ENCODE peak calls at places on chromosome 15, in seven cellular contexts. J, S, X, C, T, V and I are unnamed samples.

GRCh38 chr15:39646425-39646824 is 65.5 kb downstream of the THBS1 start:
- DNase-seq in J (no peak), S (no peak), X (no peak), C (no peak), T (no peak), V (no peak), I (no peak)

GRCh38 chr15:83207622-83208356 is at the start of gene HDGFL3:
- DNase-seq in J (peak; percentile 75), S (no peak), X (peak; percentile 31), C (peak; percentile 69), T (peak; percentile 57), V (peak; percentile 64), I (no peak)

GRCh38 chr15:100934735-100935134 is 15.6 kb downstream of the LRRK1 start:
- DNase-seq in J (peak; percentile 28), S (no peak), X (no peak), C (no peak), T (no peak), V (no peak), I (no peak)

GRCh38 chr15:77021803-77022381 is 27.0 kb downstream of the PSTPIP1 start:
- DNase-seq in J (no peak), S (peak; percentile 64), X (peak; percentile 75), C (no peak), T (no peak), V (no peak), I (no peak)

GRCh38 chr15:50116477-50116876 is 2.6 kb downstream of the ATP8B4 start:
- DNase-seq in J (peak; percentile 92), S (no peak), X (no peak), C (no peak), T (peak; percentile 24), V (no peak), I (no peak)

GRCh38 chr15:89353991-89354390 is 19.4 kb upstream of the POLG start:
- DNase-seq in J (no peak), S (no peak), X (no peak), C (no peak), T (no peak), V (no peak), I (no peak)

GRCh38 chr15:73296621-73297353 is 72.0 kb downstream of the HCN4 start:
- DNase-seq in J (peak; percentile 28), S (no peak), X (no peak), C (no peak), T (no peak), V (no peak), I (no peak)

GRCh38 chr15:33448961-33449611 is 138.3 kb downstream of the RYR3 start:
- DNase-seq in J (no peak), S (no peak), X (no peak), C (no peak), T (peak; percentile 94), V (no peak), I (no peak)

GRCh38 chr15:64070106-64070505 is 23.5 kb downstream of the CIAO2A start:
- DNase-seq in J (no peak), S (no peak), X (no peak), C (no peak), T (no peak), V (no peak), I (no peak)

GRCh38 chr15:83092309-83092976 is 15.0 kb upstream of the TM6SF1 start:
- DNase-seq in J (no peak), S (no peak), X (no peak), C (no peak), T (peak; percentile 27), V (no peak), I (no peak)

GRCh38 chr15:50330921-50331320 is 24.1 kb downstream of the GABPB1 start:
- DNase-seq in J (peak; percentile 78), S (no peak), X (no peak), C (no peak), T (peak; percentile 61), V (no peak), I (no peak)

GRCh38 chr15:48861813-48862431 is 16.0 kb upstream of the EID1 start:
- DNase-seq in J (peak; percentile 82), S (peak; percentile 65), X (peak; percentile 72), C (no peak), T (peak; percentile 38), V (no peak), I (no peak)

GRCh38 chr15:81183403-81183760 is 13.3 kb upstream of the IL16 start:
- DNase-seq in J (no peak), S (no peak), X (no peak), C (no peak), T (no peak), V (no peak), I (no peak)

GRCh38 chr15:81184188-81184587 is 12.5 kb upstream of the IL16 start:
- DNase-seq in J (no peak), S (no peak), X (no peak), C (no peak), T (no peak), V (peak; percentile 47), I (no peak)

GRCh38 chr15:81181220-81181619 is 15.5 kb upstream of the IL16 start:
- DNase-seq in J (no peak), S (no peak), X (no peak), C (no peak), T (no peak), V (no peak), I (no peak)

GRCh38 chr15:81182031-81182745 is 14.5 kb upstream of the IL16 start:
- DNase-seq in J (no peak), S (no peak), X (no peak), C (no peak), T (no peak), V (no peak), I (no peak)

DNA sequence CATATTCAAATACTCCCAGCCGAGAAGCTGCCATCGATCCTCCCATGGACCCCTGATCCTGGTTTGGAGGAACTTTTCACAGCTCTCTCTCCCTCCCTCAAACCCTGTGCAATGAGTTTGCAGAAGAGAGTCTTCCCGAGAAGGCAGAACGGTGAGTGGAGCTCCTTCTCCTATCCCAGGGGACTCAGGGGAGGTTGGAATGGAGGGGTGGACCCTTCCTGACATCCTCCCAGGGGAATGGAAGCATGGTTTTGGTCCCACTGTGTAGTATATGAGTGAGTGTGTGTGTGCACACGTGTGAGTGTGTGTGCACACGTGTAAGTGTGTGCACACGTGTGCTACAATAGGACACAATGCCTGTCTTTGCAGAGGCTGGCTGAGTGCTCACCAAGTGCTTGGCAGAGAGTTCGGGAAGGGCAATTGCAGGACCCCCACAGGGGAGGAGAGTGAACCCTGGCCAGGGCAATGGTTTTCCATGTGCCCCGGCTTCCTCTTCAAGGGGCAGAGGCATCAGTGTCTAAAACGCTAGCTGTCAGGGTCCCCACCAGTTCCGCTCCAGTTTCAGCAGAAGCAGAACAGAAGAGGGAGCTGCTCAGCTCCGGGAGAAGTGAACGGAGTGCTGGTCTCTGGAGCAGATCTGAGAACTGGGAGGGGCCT is 13.8 kb upstream of the IL16 start:
- DNase-seq in J (peak; percentile 36), S (no peak), X (no peak), C (no peak), T (no peak), V (no peak), I (no peak)
- H3K27me3 ChIP-seq in J (no peaks in the 10 kb centered on the region), S (no peaks in the 10 kb centered on the region), X (peaks cover 4% of the 10 kb centered on the region), C (peaks cover 2% of the 10 kb centered on the region), T (no peaks in the 10 kb centered on the region), V (no peaks in the 10 kb centered on the region), I (peaks cover 6% of the 10 kb centered on the region)

DNA sequence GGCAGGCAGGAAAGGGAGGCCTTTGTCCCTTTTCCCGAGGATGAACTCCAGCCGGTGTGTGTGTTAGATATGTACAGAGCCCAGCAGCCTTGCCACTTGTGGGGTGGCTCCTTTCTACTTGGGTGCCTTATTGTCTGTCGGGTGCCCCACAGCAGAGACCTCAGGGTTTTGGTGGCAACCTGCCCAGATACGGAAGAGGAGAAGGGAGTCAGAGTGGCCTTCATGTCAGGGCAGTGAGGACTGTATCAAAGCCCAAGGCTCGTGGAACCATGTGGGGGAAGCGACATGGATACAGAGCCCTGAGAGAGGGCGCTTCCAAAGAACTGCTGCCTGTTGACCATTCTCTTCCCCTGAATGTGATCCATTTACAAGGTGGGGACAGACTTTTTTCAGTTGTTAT is 166.2 kb downstream of the SLCO3A1 start:
- DNase-seq in J (no peak), S (no peak), X (no peak), C (no peak), T (no peak), V (no peak), I (no peak)
- H3K27me3 ChIP-seq in J (no peaks in the 10 kb centered on the region), S (no peaks in the 10 kb centered on the region), X (no peaks in the 10 kb centered on the region), C (no peaks in the 10 kb centered on the region), T (no peaks in the 10 kb centered on the region), V (no peaks in the 10 kb centered on the region), I (no peaks in the 10 kb centered on the region)

GRCh38 chr15:70853855-70854668 is at the start of gene LARP6:
- DNase-seq in J (peak; percentile 72), S (no peak), X (peak; percentile 9), C (peak; percentile 83), T (peak; percentile 22), V (peak; percentile 76), I (no peak)

GRCh38 chr15:70854669-70854976 is 666 bp upstream of the LARP6 start:
- DNase-seq in J (peak; percentile 26), S (no peak), X (no peak), C (no peak), T (peak; percentile 70), V (no peak), I (no peak)

GRCh38 chr15:70853270-70853854 is 595 bp downstream of the LARP6 start:
- DNase-seq in J (peak; percentile 85), S (no peak), X (no peak), C (no peak), T (peak; percentile 83), V (peak; percentile 49), I (no peak)

GRCh38 chr15:70852501-70853269 is 1.3 kb downstream of the LARP6 start:
- DNase-seq in J (no peak), S (no peak), X (no peak), C (no peak), T (peak; percentile 91), V (no peak), I (no peak)

DNA sequence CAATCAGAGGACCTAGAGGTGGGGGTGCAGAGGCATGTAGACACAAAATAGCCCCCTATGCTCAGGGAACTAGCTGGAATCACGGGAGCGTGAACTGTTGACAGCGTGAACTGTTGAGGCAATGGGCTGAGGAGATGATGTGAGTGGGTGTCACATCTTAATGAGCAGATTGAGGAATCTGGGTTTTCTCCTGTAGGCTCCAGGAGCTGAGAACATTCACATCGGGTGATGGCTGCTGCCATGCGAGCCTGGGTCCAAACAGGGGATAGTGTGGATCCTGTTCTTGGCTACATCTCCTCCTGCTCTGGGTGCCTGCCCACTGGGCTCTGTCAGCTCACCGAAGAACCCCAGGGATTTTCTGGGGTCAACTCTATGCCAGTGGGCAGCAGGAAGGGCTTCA is 2.1 kb downstream of the LARP6 start:
- DNase-seq in J (no peak), S (no peak), X (no peak), C (no peak), T (no peak), V (no peak), I (no peak)
- H3K27me3 ChIP-seq in J (peaks cover 10% of the 10 kb centered on the region), S (no peaks in the 10 kb centered on the region), X (peaks cover 21% of the 10 kb centered on the region), C (no peaks in the 10 kb centered on the region), T (no peaks in the 10 kb centered on the region), V (no peaks in the 10 kb centered on the region), I (no peaks in the 10 kb centered on the region)

GRCh38 chr15:60496853-60497252 is 17.9 kb upstream of the ICE2 start:
- DNase-seq in J (no peak), S (no peak), X (no peak), C (no peak), T (no peak), V (no peak), I (no peak)

GRCh38 chr15:60494108-60494507 is 15.2 kb upstream of the ICE2 start:
- DNase-seq in J (no peak), S (no peak), X (no peak), C (no peak), T (no peak), V (no peak), I (no peak)

DNA sequence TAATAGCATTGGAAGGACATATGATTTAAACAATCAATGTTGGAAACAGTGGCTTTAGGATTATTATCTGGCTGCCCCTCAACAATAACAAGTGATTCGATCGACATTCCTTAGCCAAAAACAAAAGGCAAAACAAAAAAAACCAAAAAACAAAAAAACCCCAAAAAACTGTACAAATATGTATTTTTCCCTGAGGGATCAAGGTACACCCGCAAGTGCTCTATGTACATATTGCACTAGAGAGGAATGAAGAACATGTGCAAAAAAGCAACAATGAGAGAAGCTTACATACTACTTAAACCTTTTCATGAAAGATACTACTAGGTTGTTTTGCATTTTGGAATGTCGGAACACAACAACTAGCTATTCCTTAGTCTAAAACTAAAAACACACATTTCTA is 14.2 kb upstream of the ICE2 start:
- DNase-seq in J (no peak), S (no peak), X (no peak), C (no peak), T (no peak), V (no peak), I (no peak)
- H3K27me3 ChIP-seq in J (no peaks in the 10 kb centered on the region), S (no peaks in the 10 kb centered on the region), X (no peaks in the 10 kb centered on the region), C (no peaks in the 10 kb centered on the region), T (no peaks in the 10 kb centered on the region), V (no peaks in the 10 kb centered on the region), I (no peaks in the 10 kb centered on the region)